ENCODE peak calls at places on chromosomes 12 and 14, in five cellular contexts. O, A, G, E and Q are unnamed samples.

GRCh38 chr14:99590746-99591555 is 13.1 kb downstream of the CCDC85C start:
- DNase-seq in O (no peak), A (peak), G (no peak), E (peak), Q (peak)

GRCh38 chr14:94615254-94615653 is 3.1 kb downstream of the SERPINA3 start:
- DNase-seq in O (no peak), A (no peak), G (no peak), E (no peak), Q (no peak)

GRCh38 chr14:75077794-75078193 is 8.4 kb downstream of the ZC2HC1C start:
- DNase-seq in O (no peak), A (no peak), G (no peak), E (no peak), Q (no peak)

GRCh38 chr12:14773685-14774073 is 29.6 kb downstream of the WBP11 start:
- DNase-seq in O (peak), A (no peak), G (peak), E (no peak), Q (no peak)

GRCh38 chr12:69101505-69101904 is 137.9 kb upstream of the CPSF6 start:
- DNase-seq in O (no peak), A (peak), G (no peak), E (peak), Q (no peak)

GRCh38 chr14:75083271-75083670 is 13.8 kb downstream of the ZC2HC1C start:
- DNase-seq in O (no peak), A (no peak), G (no peak), E (no peak), Q (no peak)

GRCh38 chr14:76955575-76956252 is 72.8 kb downstream of the IRF2BPL start:
- DNase-seq in O (peak), A (peak), G (no peak), E (peak), Q (peak)

GRCh38 chr12:49091056-49091835 is 3.4 kb downstream of the DHH start:
- DNase-seq in O (no peak), A (no peak), G (no peak), E (peak), Q (no peak)

GRCh38 chr12:50302686-50303085 is 19.4 kb upstream of the LIMA1 start:
- DNase-seq in O (no peak), A (peak), G (no peak), E (peak), Q (peak)

GRCh38 chr14:26233126-26233525 is 364.7 kb downstream of the NOVA1 start:
- DNase-seq in O (no peak), A (no peak), G (no peak), E (no peak), Q (no peak)

GRCh38 chr12:64001439-64001838 is 156.9 kb downstream of the SRGAP1 start:
- DNase-seq in O (no peak), A (peak), G (no peak), E (no peak), Q (no peak)

GRCh38 chr12:120150919-120151525 is 34.5 kb upstream of the RAB35 start:
- DNase-seq in O (no peak), A (no peak), G (no peak), E (no peak), Q (no peak)

GRCh38 chr12:97493729-97494128 is 31.1 kb downstream of the RMST start:
- DNase-seq in O (no peak), A (no peak), G (no peak), E (no peak), Q (no peak)

GRCh38 chr14:49306152-49306751 is 279.9 kb downstream of the RPS29 start:
- DNase-seq in O (peak), A (peak), G (no peak), E (peak), Q (peak)

GRCh38 chr12:93290391-93290790 is 87.3 kb upstream of the NUDT4 start:
- DNase-seq in O (no peak), A (no peak), G (no peak), E (no peak), Q (no peak)

GRCh38 chr12:107525719-107526554 is 159.7 kb upstream of the PWP1 start:
- DNase-seq in O (no peak), A (no peak), G (no peak), E (no peak), Q (no peak)

GRCh38 chr12:108846320-108846719 is 11.1 kb downstream of the SSH1 start:
- DNase-seq in O (no peak), A (no peak), G (no peak), E (no peak), Q (no peak)

GRCh38 chr14:71538949-71539659 is 393.1 kb upstream of the RGS6 start:
- DNase-seq in O (no peak), A (peak), G (no peak), E (no peak), Q (no peak)

GRCh38 chr12:50840809-50841487 is 1.8 kb upstream of the TMPRSS12 start:
- DNase-seq in O (no peak), A (no peak), G (no peak), E (no peak), Q (no peak)

GRCh38 chr14:32426028-32426427 is 96.9 kb downstream of the AKAP6 start:
- DNase-seq in O (no peak), A (no peak), G (no peak), E (no peak), Q (no peak)

GRCh38 chr12:65623507-65623906 is 200.8 kb upstream of the HMGA2 start:
- DNase-seq in O (no peak), A (no peak), G (no peak), E (no peak), Q (no peak)

DNA sequence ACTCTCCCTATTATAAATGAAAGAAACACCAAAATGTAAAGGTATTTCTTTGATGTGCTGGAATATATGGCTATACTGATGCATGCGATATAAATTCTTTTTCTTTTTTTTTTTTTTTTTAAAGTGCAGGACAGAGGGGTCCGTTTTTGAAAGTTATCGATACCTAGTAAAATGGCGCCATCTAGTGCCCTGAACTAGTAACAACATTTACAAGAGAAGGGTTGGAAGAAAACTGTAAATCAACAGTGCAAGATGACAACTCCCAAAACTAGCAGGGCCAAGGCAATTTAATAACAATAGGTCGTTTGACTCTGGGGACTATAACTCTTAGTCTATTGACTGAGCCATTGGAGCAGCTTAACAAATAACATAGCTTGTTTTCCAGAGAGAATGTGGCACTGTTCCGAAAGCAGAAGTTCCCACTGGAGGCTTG is 137.7 kb downstream of the SPTSSA start:
- DNase-seq in O (peak), A (peak), G (no peak), E (peak), Q (no peak)
- TF ChIP-seq CTCF in O (peak), A (peak), G (no peak), E (peak), Q (peak)

DNA sequence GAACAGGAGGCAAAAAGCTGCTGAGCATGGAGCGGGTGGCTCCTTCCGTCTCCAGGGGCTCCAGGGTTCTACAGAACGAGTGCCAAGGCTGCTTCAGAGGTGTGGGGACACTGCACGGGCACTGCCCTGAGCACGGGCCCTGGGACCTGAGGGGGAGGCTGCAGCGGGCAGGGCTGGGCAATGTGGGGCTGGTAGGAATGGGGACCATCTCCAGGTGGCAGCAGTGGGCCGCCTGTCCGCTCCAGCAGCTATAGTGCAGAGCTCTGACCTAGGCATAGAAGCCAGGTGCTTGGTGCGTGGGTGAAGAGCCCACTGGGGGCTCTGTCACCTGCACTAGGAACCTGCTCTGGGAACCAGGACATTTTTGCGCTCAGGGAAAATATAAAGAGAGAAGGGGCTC is 22.3 kb downstream of the HDAC7 start:
- DNase-seq in O (peak), A (no peak), G (no peak), E (no peak), Q (no peak)
- TF ChIP-seq CTCF in O (peak), A (peak), G (no peak), E (peak), Q (peak)

DNA sequence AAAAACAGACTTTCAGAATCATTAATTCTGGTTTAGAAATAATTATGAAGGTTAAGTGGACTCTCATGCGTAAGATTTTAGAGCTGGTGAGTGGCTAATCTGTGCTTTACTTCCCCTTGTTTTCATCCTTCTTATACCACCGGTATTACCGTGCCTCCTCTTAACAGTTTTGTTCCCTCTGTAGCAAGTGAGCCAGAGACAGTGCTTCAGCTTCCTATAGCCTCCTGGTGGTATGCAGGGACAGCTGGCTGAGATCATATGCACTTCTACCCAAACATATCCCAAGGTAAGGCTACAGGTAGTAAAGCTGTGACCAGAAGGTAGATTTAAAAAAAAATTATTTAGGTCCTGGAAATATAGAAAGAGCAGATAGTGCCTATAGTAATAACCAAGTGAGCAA is 55.2 kb downstream of the PDE3A start:
- DNase-seq in O (no peak), A (no peak), G (no peak), E (no peak), Q (no peak)
- TF ChIP-seq CTCF in O (no peak), A (no peak), G (no peak), E (no peak), Q (no peak)

GRCh38 chr12:47817272-47818006 is 2.3 kb downstream of the HDAC7 start:
- DNase-seq in O (peak), A (peak), G (no peak), E (no peak), Q (peak)
- TF ChIP-seq CTCF in O (peak), A (peak), G (no peak), E (peak), Q (peak)

DNA sequence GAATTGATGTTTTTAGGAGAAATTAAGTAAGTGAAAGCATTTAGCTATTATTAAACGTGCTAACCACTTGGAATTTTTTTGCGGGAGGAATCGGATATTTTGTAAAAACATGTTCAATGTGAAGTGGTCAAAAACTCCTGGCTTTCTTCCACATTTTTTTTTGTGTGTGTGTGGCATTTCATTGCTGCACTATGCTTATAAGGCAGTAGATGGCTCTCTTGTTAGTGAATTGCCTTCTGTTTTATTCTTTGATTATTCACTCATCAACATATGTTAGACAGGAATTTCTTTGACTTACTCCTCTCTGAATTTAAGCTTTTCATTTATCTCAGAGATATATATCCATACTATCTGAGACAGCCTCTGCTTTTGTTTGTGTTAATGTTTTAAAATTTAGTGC is 71.3 kb downstream of the DERA start:
- DNase-seq in O (peak), A (peak), G (no peak), E (peak), Q (peak)
- TF ChIP-seq CTCF in O (peak), A (peak), G (no peak), E (peak), Q (peak)